ENCODE peak calls at places on chromosomes 3 and 15, in nine cellular contexts. B is cardiac fibroblast; V is caudate nucleus; T is H54; L is cardiac muscle cell; P is M059J; O is activated naive CD4-positive, alpha-beta T cell; I is stimulated activated CD4-positive, alpha-beta T cell treated with anti-CD3 and anti-CD28 coated beads, Interleukin-2, amount 100 ng/mL, for 4 hours; Q is AG08395. D is an unnamed sample.
A peak's percentile ranks its signal among the peaks of the same experiment; 100 is the strongest.

GRCh38 chr3:43764012-43764411 is 73.3 kb downstream of the ABHD5 start:
- DNase-seq in B (no peak), V (no peak), T (no peak), L (no peak), P (no peak), O (no peak), I (no peak), Q (no peak), D (no peak)

GRCh38 chr15:53808058-53808703 is 48.7 kb upstream of the WDR72 start:
- DNase-seq in B (peak; percentile 1), V (no peak), T (no peak), L (peak; percentile 23), P (peak; percentile 1), O (no peak), I (no peak), Q (peak; percentile 2), D (peak; percentile 27)

GRCh38 chr3:111737712-111738097 is 121.4 kb upstream of the PHLDB2 start:
- DNase-seq in B (peak; percentile 99), V (no peak), T (no peak), L (no peak), P (peak; percentile 99), O (no peak), I (no peak), Q (peak; percentile 72), D (no peak)

GRCh38 chr15:79641841-79642240 is 209.7 kb downstream of the MINAR1 start:
- DNase-seq in B (no peak), V (no peak), T (no peak), L (no peak), P (no peak), O (no peak), I (no peak), Q (no peak), D (no peak)

GRCh38 chr15:48119277-48119676 is 1.5 kb upstream of the SLC24A5 start:
- DNase-seq in B (no peak), V (no peak), T (no peak), L (no peak), P (no peak), O (no peak), I (no peak), Q (no peak), D (no peak)

GRCh38 chr15:85777291-85778106 is 17.2 kb downstream of the KLHL25 start:
- DNase-seq in B (no peak), V (no peak), T (no peak), L (no peak), P (no peak), O (no peak), I (no peak), Q (no peak), D (no peak)

GRCh38 chr3:172562881-172563835 is 39.9 kb upstream of the TNFSF10 start:
- DNase-seq in B (peak; percentile 98), V (no peak), T (peak; percentile 12), L (no peak), P (peak; percentile 91), O (no peak), I (peak; percentile 18), Q (peak; percentile 54), D (no peak)

GRCh38 chr15:100727291-100727851 is 125.0 kb downstream of the ASB7 start:
- DNase-seq in B (peak; percentile 61), V (no peak), T (no peak), L (no peak), P (no peak), O (no peak), I (no peak), Q (no peak), D (no peak)

GRCh38 chr3:8739757-8740508 is 6.3 kb downstream of the CAV3 start:
- DNase-seq in B (peak; percentile 29), V (no peak), T (peak; percentile 82), L (no peak), P (peak; percentile 95), O (no peak), I (no peak), Q (peak; percentile 79), D (no peak)

D was measured in small intestine.